ENCODE peak calls at places on chromosomes 6 and 20, in ten cellular contexts. A is activated B cell treated with CpG ODN at 0.5 μM for 24 hours, N is ascending aorta, O is AG09309, W is epithelial cell of proximal tubule, R is NB4, V is HFFc6, K is HL-60, L is psoas muscle, F is cardiac muscle cell. C is an unnamed sample.
A peak's percentile ranks its signal among the peaks of the same experiment; 100 is the strongest.

GRCh38 chr20:19486448-19486847 is 271.6 kb upstream of the RIN2 start:
- DNase-seq in A (no peak), N (no peak), O (no peak), W (no peak), R (no peak), V (no peak), K (no peak), L (no peak), F (no peak), C (no peak)

GRCh38 chr6:3406362-3406809 is 50.5 kb downstream of the SLC22A23 start:
- DNase-seq in A (no peak), N (no peak), O (no peak), W (no peak), R (no peak), V (no peak), K (no peak), L (no peak), F (no peak), C (no peak)

GRCh38 chr6:152635949-152636674 is 1.1 kb downstream of the SYNE1 start:
- DNase-seq in A (no peak), N (no peak), O (no peak), W (no peak), R (no peak), V (no peak), K (no peak), L (no peak), F (peak; percentile 47), C (peak; percentile 35)

GRCh38 chr20:24465730-24466129 is 3.7 kb upstream of the SYNDIG1 start:
- DNase-seq in A (no peak), N (peak; percentile 83), O (peak; percentile 48), W (no peak), R (no peak), V (peak; percentile 59), K (no peak), L (no peak), F (no peak), C (no peak)

GRCh38 chr20:1526896-1527295 is 30.6 kb downstream of the SIRPD start:
- DNase-seq in A (no peak), N (no peak), O (no peak), W (no peak), R (no peak), V (no peak), K (no peak), L (no peak), F (no peak), C (no peak)

GRCh38 chr20:36847710-36848040 is 28.3 kb upstream of the TLDC2 start:
- DNase-seq in A (no peak), N (no peak), O (no peak), W (no peak), R (no peak), V (no peak), K (no peak), L (no peak), F (no peak), C (no peak)

GRCh38 chr6:2433686-2434085 is 188.3 kb upstream of the GMDS start:
- DNase-seq in A (no peak), N (no peak), O (no peak), W (no peak), R (peak; percentile 73), V (no peak), K (peak; percentile 58), L (no peak), F (no peak), C (no peak)

GRCh38 chr20:48354320-48355263 is 473.2 kb downstream of the PREX1 start:
- DNase-seq in A (no peak), N (no peak), O (no peak), W (no peak), R (no peak), V (no peak), K (no peak), L (no peak), F (no peak), C (no peak)

DNA sequence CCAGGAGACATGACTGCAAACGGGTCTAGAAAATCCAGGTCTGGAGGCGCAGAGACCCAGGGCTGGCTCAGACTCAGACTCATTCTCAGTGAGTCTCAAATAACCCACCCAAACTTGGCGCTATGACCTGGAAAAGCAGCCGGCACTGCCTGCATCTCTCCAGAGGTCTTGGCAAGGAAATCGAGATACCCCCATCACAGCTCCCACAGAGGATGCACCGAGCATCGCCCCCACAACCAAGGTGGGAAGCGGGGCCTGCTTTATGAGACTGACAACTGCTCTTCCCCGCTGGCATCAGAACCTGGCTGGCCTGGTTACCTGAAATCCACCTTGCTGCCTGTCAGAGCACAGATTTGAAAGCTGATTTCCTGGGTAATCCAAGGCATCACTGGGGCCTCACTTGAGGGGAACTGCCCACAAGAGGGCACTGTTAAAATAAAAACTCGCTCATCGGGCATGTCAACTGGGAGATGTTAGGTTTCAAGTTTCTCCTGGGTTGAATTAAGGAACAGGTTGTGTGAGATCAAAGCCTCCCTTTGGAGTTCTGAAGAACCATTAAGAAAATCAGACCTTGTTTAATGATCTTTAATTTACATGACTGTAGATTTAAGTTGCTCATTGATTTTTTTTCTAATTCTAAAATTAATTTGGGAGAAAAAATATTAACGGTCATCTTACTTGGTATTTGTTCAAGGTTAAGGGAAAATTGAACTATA is 55.0 kb downstream of the KIF16B start:
- DNase-seq in A (no peak), N (no peak), O (peak; percentile 8), W (no peak), R (peak; percentile 46), V (no peak), K (peak; percentile 15), L (no peak), F (peak; percentile 57), C (peak; percentile 52)
- TF ChIP-seq CTCF in A (peak; percentile 27), N (peak; percentile 27), O (peak; percentile 71), W (peak; percentile 84), R (peak; percentile 57), V (peak; percentile 59), K (peak; percentile 9), L (peak; percentile 71), F (peak; percentile 65), C (peak; percentile 69)

DNA sequence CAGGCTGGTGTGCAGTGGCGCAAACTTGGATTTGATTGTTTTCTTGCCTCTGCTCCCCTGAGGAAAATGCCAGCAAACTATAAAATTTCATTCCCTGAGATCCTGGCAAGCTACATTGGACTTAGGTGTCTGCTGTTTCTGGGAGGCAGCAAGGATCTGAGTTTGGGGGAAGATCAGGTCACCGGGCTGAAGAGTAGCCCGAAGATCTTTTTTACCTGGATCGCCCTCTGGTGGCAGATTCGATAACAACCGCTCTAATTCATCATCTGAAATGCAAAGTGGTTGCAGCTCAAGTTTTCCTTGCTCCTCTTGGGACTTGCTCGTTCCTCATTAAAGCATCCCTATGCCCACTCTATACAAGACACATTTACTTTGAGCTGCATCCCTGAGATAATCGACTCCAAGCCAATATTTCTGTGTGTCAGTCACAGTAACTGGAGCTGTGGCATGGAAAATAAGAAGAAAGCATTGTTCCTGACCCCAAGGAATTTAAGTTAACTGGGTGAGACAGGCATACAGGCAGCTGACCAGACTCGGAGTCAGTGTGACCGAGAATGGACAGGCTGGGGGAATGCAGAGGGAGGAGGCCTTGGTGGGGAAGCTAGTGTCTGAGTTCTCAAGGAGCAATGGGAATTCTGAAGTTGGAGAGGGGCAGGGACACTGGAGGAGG is 131.8 kb upstream of the PROKR2 start:
- DNase-seq in A (no peak), N (no peak), O (no peak), W (no peak), R (peak; percentile 55), V (peak; percentile 20), K (peak; percentile 30), L (no peak), F (peak; percentile 72), C (peak; percentile 73)
- TF ChIP-seq CTCF in A (peak; percentile 38), N (peak; percentile 34), O (peak; percentile 67), W (peak; percentile 73), R (peak; percentile 79), V (peak; percentile 89), K (peak; percentile 71), L (peak; percentile 55), F (peak; percentile 70), C (peak; percentile 83)

GRCh38 chr6:70903665-70904452 is 53.0 kb downstream of the B3GAT2 start:
- DNase-seq in A (no peak), N (no peak), O (no peak), W (no peak), R (no peak), V (no peak), K (no peak), L (no peak), F (no peak), C (no peak)

GRCh38 chr6:70905676-70906075 is 51.2 kb downstream of the B3GAT2 start:
- DNase-seq in A (no peak), N (no peak), O (no peak), W (no peak), R (no peak), V (no peak), K (no peak), L (no peak), F (no peak), C (no peak)

GRCh38 chr6:70900061-70900460 is 56.8 kb downstream of the B3GAT2 start:
- DNase-seq in A (no peak), N (no peak), O (no peak), W (no peak), R (no peak), V (no peak), K (no peak), L (no peak), F (no peak), C (no peak)

DNA sequence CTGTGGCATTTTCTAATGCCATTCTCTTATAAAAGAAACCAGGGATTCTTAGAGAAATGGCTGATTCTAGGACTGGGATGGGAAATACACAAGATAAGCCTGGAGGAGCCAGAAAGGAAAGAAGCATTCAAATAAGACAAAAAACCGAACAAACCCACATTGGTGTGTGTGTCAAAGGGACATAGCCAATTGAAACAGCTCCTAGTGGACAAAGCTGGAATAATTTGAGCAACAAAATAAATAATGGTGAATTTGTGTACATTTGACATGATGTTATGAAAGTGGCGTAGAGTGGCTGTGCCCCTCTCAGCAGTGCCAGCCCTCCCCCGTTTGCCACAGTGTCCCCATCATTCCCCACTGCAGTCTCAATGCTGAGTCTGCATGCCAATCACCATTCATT is 55.5 kb downstream of the B3GAT2 start:
- DNase-seq in A (no peak), N (no peak), O (no peak), W (no peak), R (no peak), V (peak; percentile 3), K (no peak), L (no peak), F (no peak), C (no peak)
- TF ChIP-seq CTCF in A (no peak), N (no peak), O (peak; percentile 39), W (peak; percentile 51), R (peak; percentile 43), V (peak; percentile 70), K (peak; percentile 3), L (no peak), F (peak; percentile 27), C (peak; percentile 75)

GRCh38 chr20:34883087-34883688 is 6.8 kb downstream of the ACSS2 start:
- DNase-seq in A (no peak), N (no peak), O (no peak), W (no peak), R (no peak), V (no peak), K (no peak), L (no peak), F (no peak), C (no peak)

GRCh38 chr20:34881689-34882088 is 5.3 kb downstream of the ACSS2 start:
- DNase-seq in A (no peak), N (no peak), O (no peak), W (no peak), R (no peak), V (no peak), K (no peak), L (no peak), F (no peak), C (no peak)

GRCh38 chr20:34886122-34886521 is 9.7 kb downstream of the ACSS2 start:
- DNase-seq in A (no peak), N (no peak), O (no peak), W (no peak), R (no peak), V (no peak), K (no peak), L (no peak), F (no peak), C (no peak)

GRCh38 chr20:34883809-34884208 is 7.4 kb downstream of the ACSS2 start:
- DNase-seq in A (no peak), N (no peak), O (no peak), W (no peak), R (no peak), V (no peak), K (no peak), L (no peak), F (no peak), C (no peak)

DNA sequence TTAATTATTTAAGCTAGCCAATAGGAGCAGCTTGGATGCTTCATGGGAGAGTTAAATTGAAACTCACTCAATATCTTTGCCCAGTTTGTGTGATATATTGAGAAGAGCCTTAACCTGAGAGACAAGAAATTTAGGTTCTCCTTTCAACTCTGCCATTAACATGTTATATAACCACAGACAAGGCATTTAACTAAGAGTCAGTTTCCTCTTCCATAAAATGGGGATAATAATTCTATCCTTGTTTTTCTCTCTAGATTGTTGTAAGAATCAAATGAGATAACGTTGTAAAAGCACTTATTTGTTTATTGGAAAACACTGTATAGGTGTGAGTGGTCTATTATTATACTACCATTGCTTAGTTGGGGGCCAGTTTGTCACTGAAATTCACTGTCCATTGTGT is 7.8 kb downstream of the ACSS2 start:
- DNase-seq in A (no peak), N (no peak), O (no peak), W (no peak), R (no peak), V (no peak), K (no peak), L (no peak), F (no peak), C (no peak)
- TF ChIP-seq CTCF in A (no peak), N (no peak), O (no peak), W (no peak), R (no peak), V (no peak), K (no peak), L (no peak), F (no peak), C (no peak)

C was measured in glutamatergic neuron.